ENCODE peak calls at places on chromosomes 4 and X, in ten cellular contexts. Q is hippocampal formation, U is cerebellum, O is H54, L is mucosa of descending colon, J is GM12892, T is head of caudate nucleus, W is epithelial cell of prostate, S is EH, F is aorta. R is an unnamed sample.

GRCh38 chr4:47839259-47839658 is 1.4 kb upstream of the CORIN start:
- DNase-seq in U (no peak), W (no peak), F (no peak), L (no peak), O (no peak), J (no peak), S (peak; percentile 29), T (peak; percentile 72), Q (no peak), R (no peak)

GRCh38 chr4:24614881-24615280 is 30.5 kb upstream of the DHX15 start:
- DNase-seq in W (no peak), T (no peak), J (no peak), Q (no peak), U (no peak), L (no peak), S (no peak), F (no peak), O (no peak), R (no peak)

GRCh38 chrX:153926863-153927685 is 1.0 kb upstream of the ARHGAP4 start:
- DNase-seq in U (no peak), S (peak; percentile 54), F (no peak), J (peak; percentile 85), L (peak; percentile 71), O (no peak), T (peak; percentile 40), W (no peak), Q (no peak), R (no peak)

GRCh38 chr4:156792462-156793085 is 179.0 kb downstream of the PDGFC start:
- DNase-seq in Q (no peak), S (peak; percentile 17), W (no peak), J (no peak), L (no peak), F (no peak), T (no peak), O (no peak), U (no peak), R (no peak)

GRCh38 chrX:130108647-130109428 is 1.5 kb downstream of the ELF4 start:
- DNase-seq in O (peak; percentile 81), F (peak; percentile 80), U (no peak), L (peak; percentile 78), S (peak; percentile 53), Q (no peak), T (no peak), W (no peak), J (peak; percentile 58), R (no peak)

GRCh38 chr4:2537011-2537830 is 774 bp downstream of the FAM193A start:
- DNase-seq in Q (no peak), T (peak; percentile 46), F (peak; percentile 84), W (no peak), L (peak; percentile 73), O (peak; percentile 6), S (peak; percentile 46), J (peak; percentile 24), U (peak; percentile 34), R (no peak)

GRCh38 chrX:63434665-63435064 is 83.5 kb upstream of the SPIN4 start:
- DNase-seq in F (no peak), J (no peak), S (peak; percentile 55), L (peak; percentile 35), T (no peak), O (no peak), U (no peak), Q (no peak), W (no peak), R (no peak)

GRCh38 chrX:132837126-132837525 is 121.3 kb downstream of the HS6ST2 start:
- DNase-seq in L (no peak), W (no peak), F (no peak), S (no peak), J (no peak), T (no peak), U (no peak), O (no peak), Q (no peak), R (no peak)

GRCh38 chrX:39772057-39772832 is 325.5 kb downstream of the BCOR start:
- DNase-seq in L (no peak), T (no peak), F (peak; percentile 58), U (no peak), Q (peak; percentile 9), O (peak; percentile 20), S (no peak), W (no peak), J (no peak), R (no peak)

GRCh38 chr4:128810331-128810870 is 901 bp downstream of the JADE1 start:
- DNase-seq in J (peak; percentile 20), Q (no peak), T (peak; percentile 31), S (peak; percentile 49), O (no peak), F (no peak), L (peak; percentile 50), U (peak; percentile 37), W (no peak), R (no peak)

GRCh38 chr4:168765726-168766125 is 244.3 kb downstream of the CBR4 start:
- DNase-seq in S (peak; percentile 70), O (peak; percentile 26), F (no peak), J (no peak), W (no peak), L (peak; percentile 62), U (no peak), T (no peak), Q (no peak), R (no peak)

GRCh38 chr4:30720021-30720655 is at the start of gene PCDH7:
- DNase-seq in U (no peak), T (peak; percentile 73), Q (peak; percentile 59), W (no peak), L (peak; percentile 45), J (peak; percentile 3), F (peak; percentile 82), O (no peak), S (peak; percentile 37), R (no peak)

GRCh38 chr4:140048419-140049022 is 105.5 kb downstream of the MAML3 start:
- DNase-seq in Q (no peak), L (no peak), U (no peak), F (no peak), O (no peak), T (no peak), J (no peak), W (no peak), S (no peak), R (no peak)

GRCh38 chrX:13432776-13433605 is 113.1 kb upstream of the ATXN3L start:
- DNase-seq in S (peak; percentile 85), W (no peak), L (no peak), F (no peak), J (no peak), O (no peak), Q (no peak), T (no peak), U (no peak), R (no peak)

GRCh38 chrX:810186-810585 is 179.6 kb downstream of the SHOX start:
- DNase-seq in L (no peak), Q (no peak), W (no peak), U (no peak), S (no peak), T (no peak), F (no peak), O (no peak), J (no peak), R (no peak)